ENCODE peak calls at places on chromosomes 4 and X, in eight cellular contexts. Q is stomach; K is NCI-H82; H is NCI-H460; U is activated CD4-positive, CD25-positive, alpha-beta regulatory T cell; G is activated CD4-positive, alpha-beta T cell treated with anti-CD3 and anti-CD28 coated beads, Interleukin-2, amount 10 ng/mL, durations not matched to agents 7 days and 5 days; L is NCI-H345; M is omental fat pad. N is an unnamed sample.

GRCh38 chr4:915595-915994 is 16.5 kb downstream of the GAK start:
- DNase-seq in G (peak), M (no peak), L (no peak), K (no peak), H (no peak), Q (no peak), U (no peak), N (no peak)

GRCh38 chr4:184096561-184097239 is 121.0 kb downstream of the ENPP6 start:
- DNase-seq in H (no peak), L (no peak), K (no peak), U (no peak), Q (no peak), M (no peak), G (no peak), N (no peak)

GRCh38 chr4:183765121-183765990 is 106.3 kb downstream of the TRAPPC11 start:
- DNase-seq in L (no peak), Q (no peak), K (no peak), H (no peak), G (no peak), U (no peak), M (no peak), N (no peak)

GRCh38 chr4:97984545-97985131 is 158.6 kb downstream of the STPG2 start:
- DNase-seq in M (no peak), K (no peak), L (no peak), H (no peak), U (no peak), Q (no peak), G (no peak), N (no peak)

GRCh38 chrX:94758130-94758529 is 1084.1 kb downstream of the FAM133A start:
- DNase-seq in M (no peak), L (no peak), H (no peak), G (no peak), Q (no peak), U (no peak), K (no peak), N (no peak)

GRCh38 chr4:174214102-174214878 is 69.2 kb downstream of the FBXO8 start:
- DNase-seq in K (peak), H (no peak), Q (no peak), G (peak), L (no peak), U (no peak), M (no peak), N (no peak)

GRCh38 chr4:142314183-142314582 is 531.9 kb downstream of the INPP4B start:
- DNase-seq in G (no peak), U (no peak), K (no peak), M (no peak), L (no peak), Q (no peak), H (no peak), N (no peak)

GRCh38 chr4:7649741-7650531 is 215.2 kb upstream of the PSAPL1 start:
- DNase-seq in H (no peak), M (no peak), L (no peak), K (no peak), Q (no peak), U (peak), G (peak), N (no peak)

GRCh38 chrX:119655125-119655524 is 37.8 kb downstream of the SEPTIN6 start:
- DNase-seq in Q (no peak), H (no peak), U (no peak), M (peak), G (peak), K (no peak), L (no peak), N (no peak)

GRCh38 chr4:1381181-1381621 is 25.0 kb downstream of the NKX1-1 start:
- DNase-seq in G (no peak), H (no peak), M (no peak), U (no peak), K (no peak), L (no peak), Q (no peak), N (no peak)

GRCh38 chrX:7088968-7089615 is 58.4 kb upstream of the STS start:
- DNase-seq in K (peak), Q (no peak), G (peak), L (no peak), M (no peak), U (no peak), H (no peak), N (no peak)

N was measured in memory B cell.